ENCODE peak calls at places on chromosomes 13 and 19, in ten cellular contexts. L is GM23248; F is body of pancreas; U is upper lobe of right lung; N is lung; H is CD8-positive, alpha-beta T cell; T is lower lobe of right lung; V is upper lobe of left lung; B is pancreas; K is K562. D is an unnamed sample. For H3K9me3, the result is how much of the 10 kb centered on the place peaks cover.

GRCh38 chr13:37361608-37362007 is 237.0 kb downstream of the POSTN start:
- DNase-seq in L (no peak), F (no peak), U (no peak), N (no peak), H (no peak), T (no peak), V (no peak), B (no peak), K (no peak), D (no peak)

GRCh38 chr19:41691268-41691970 is 3.3 kb upstream of the CEACAM7 start:
- DNase-seq in L (peak), F (peak), U (peak), N (no peak), H (no peak), T (no peak), V (peak), B (peak), K (peak), D (no peak)

GRCh38 chr13:89550842-89551422 is 1796.6 kb upstream of the MIR17HG start:
- DNase-seq in L (no peak), F (no peak), U (no peak), N (no peak), H (no peak), T (no peak), V (no peak), B (no peak), K (no peak), D (no peak)

GRCh38 chr13:107365466-107366215 is 797.7 kb upstream of the ARGLU1 start:
- DNase-seq in L (peak), F (no peak), U (no peak), N (no peak), H (no peak), T (no peak), V (no peak), B (no peak), K (no peak), D (no peak)

GRCh38 chr13:34863360-34864135 is 78.5 kb upstream of the NBEA start:
- DNase-seq in L (peak), F (no peak), U (no peak), N (no peak), H (no peak), T (no peak), V (no peak), B (no peak), K (no peak), D (no peak)

GRCh38 chr19:49475995-49476880 is 2.2 kb downstream of the FLT3LG start:
- DNase-seq in L (peak), F (no peak), U (no peak), N (no peak), H (peak), T (no peak), V (peak), B (no peak), K (peak), D (no peak)

GRCh38 chr19:18774107-18774506 is 17.0 kb downstream of the COMP start:
- DNase-seq in L (no peak), F (no peak), U (no peak), N (no peak), H (no peak), T (no peak), V (peak), B (no peak), K (no peak), D (no peak)

GRCh38 chr13:37944476-37945442 is 75.2 kb upstream of the TRPC4 start:
- DNase-seq in L (peak), F (peak), U (no peak), N (no peak), H (no peak), T (no peak), V (no peak), B (no peak), K (no peak), D (no peak)

GRCh38 chr19:44764975-44765948 is 12.4 kb upstream of the CBLC start:
- DNase-seq in L (peak), F (no peak), U (peak), N (no peak), H (no peak), T (peak), V (no peak), B (no peak), K (no peak), D (no peak)

GRCh38 chr13:113489549-113490495 is 689 bp downstream of the DCUN1D2 start:
- DNase-seq in L (peak), F (peak), U (no peak), N (peak), H (no peak), T (peak), V (no peak), B (no peak), K (peak), D (no peak)

GRCh38 chr19:7263066-7263465 is 31.1 kb downstream of the INSR start:
- DNase-seq in L (no peak), F (no peak), U (no peak), N (no peak), H (no peak), T (no peak), V (no peak), B (no peak), K (no peak), D (no peak)

GRCh38 chr13:59750860-59751259 is 412.9 kb downstream of the DIAPH3 start:
- DNase-seq in L (peak), F (peak), U (no peak), N (no peak), H (no peak), T (no peak), V (no peak), B (no peak), K (no peak), D (no peak)

GRCh38 chr13:49838989-49839388 is 46.5 kb upstream of the KPNA3 start:
- DNase-seq in L (no peak), F (no peak), U (no peak), N (no peak), H (no peak), T (no peak), V (no peak), B (no peak), K (peak), D (no peak)

GRCh38 chr19:53374288-53374687 is 8.8 kb downstream of the ZNF525 start:
- DNase-seq in L (no peak), F (no peak), U (no peak), N (no peak), H (no peak), T (no peak), V (no peak), B (no peak), K (no peak), D (no peak)

DNA sequence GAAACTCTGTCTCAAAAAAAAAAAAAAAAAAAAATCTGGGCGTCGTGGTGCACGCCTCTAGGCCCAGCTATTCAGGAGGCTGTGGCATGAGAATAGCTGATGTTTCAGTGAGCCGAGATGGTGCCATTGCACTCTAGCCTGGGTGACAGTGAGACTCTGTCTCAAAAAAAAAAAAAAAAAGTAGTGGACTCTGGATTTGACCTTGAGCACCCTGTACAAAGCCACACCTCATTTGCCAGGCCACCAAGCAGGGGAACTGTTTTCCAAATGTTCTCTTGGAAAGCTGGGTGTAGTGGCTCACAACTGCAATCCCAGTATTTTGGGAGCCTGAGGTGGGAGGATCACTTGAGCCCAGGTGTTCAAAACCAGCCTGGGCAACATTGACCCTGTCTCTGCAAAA is 3.8 kb upstream of the ZNF555 start:
- DNase-seq in L (no peak), F (no peak), U (no peak), N (no peak), H (no peak), T (no peak), V (no peak), B (no peak), K (no peak), D (no peak)
- H3K9me3 ChIP-seq in L (under half), F (under half), U (under half), N (under half), H (under half), T (half or more), V (under half), B (under half), K (under half), D (under half)

GRCh38 chr19:38252935-38253691 is 3.1 kb downstream of the PPP1R14A start:
- DNase-seq in L (no peak), F (peak), U (no peak), N (no peak), H (no peak), T (peak), V (peak), B (no peak), K (no peak), D (peak)
- H3K4me3 ChIP-seq in L (no peak), F (no peak), U (peak), N (no peak), H (no peak), T (peak), V (peak), B (no peak), K (no peak), D (peak)

DNA sequence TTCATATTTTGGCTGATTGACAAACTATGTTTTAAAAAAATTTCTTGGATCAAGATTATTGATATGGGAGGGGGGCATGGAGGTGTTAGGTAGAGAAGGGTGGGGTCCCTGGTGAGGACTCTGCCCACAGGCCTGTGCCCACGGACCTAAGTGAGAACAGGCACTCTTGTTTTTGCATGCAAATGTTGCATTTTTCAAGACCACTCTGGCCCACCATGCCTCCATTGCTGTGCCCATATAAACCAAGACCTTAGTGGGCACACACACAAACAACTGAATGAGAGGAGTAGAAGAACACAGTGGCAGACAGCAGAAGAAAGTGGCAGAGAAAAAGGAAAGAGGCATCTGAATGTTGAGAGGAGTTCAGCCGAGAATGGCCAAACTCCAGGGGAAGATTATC is 69.6 kb upstream of the ZNF98 start:
- DNase-seq in L (no peak), F (no peak), U (no peak), N (no peak), H (no peak), T (no peak), V (no peak), B (no peak), K (no peak), D (no peak)
- H3K9me3 ChIP-seq in L (under half), F (under half), U (under half), N (under half), H (under half), T (under half), V (under half), B (under half), K (under half), D (under half)

GRCh38 chr13:110417537-110417908 is 110.4 kb downstream of the COL4A2 start:
- DNase-seq in L (peak), F (no peak), U (no peak), N (no peak), H (no peak), T (no peak), V (no peak), B (no peak), K (no peak), D (no peak)

GRCh38 chr13:110420626-110421025 is 113.5 kb downstream of the COL4A2 start:
- DNase-seq in L (no peak), F (no peak), U (no peak), N (no peak), H (no peak), T (no peak), V (no peak), B (no peak), K (no peak), D (no peak)

GRCh38 chr13:110419391-110419791 is 112.3 kb downstream of the COL4A2 start:
- DNase-seq in L (no peak), F (no peak), U (no peak), N (no peak), H (no peak), T (no peak), V (no peak), B (no peak), K (no peak), D (no peak)

GRCh38 chr13:110419946-110420345 is 112.9 kb downstream of the COL4A2 start:
- DNase-seq in L (no peak), F (no peak), U (no peak), N (no peak), H (no peak), T (no peak), V (no peak), B (no peak), K (no peak), D (no peak)

DNA sequence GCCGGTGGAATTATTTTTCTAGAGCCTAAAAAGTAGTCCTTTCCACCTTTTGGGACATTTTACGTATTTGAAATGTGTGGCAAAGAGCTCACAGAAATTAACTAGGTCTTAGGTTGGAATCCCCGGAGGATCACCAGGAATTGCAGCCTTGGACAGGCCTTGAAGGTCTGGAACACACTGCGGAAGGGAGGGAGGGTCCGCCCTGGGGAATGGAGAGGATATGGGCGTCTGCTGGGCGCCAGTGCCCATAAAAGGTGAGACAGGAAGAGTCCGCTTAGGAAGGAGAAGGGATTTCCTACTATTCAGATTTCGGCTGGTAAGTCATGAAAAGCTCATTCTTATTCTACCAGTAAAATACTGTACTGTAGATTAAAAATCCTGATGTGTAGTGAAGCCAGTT is 111.9 kb downstream of the COL4A2 start:
- DNase-seq in L (no peak), F (no peak), U (no peak), N (no peak), H (no peak), T (no peak), V (no peak), B (no peak), K (no peak), D (no peak)
- H3K4me3 ChIP-seq in L (no peak), F (no peak), U (no peak), N (no peak), H (no peak), T (no peak), V (no peak), B (no peak), K (no peak), D (no peak)

DNA sequence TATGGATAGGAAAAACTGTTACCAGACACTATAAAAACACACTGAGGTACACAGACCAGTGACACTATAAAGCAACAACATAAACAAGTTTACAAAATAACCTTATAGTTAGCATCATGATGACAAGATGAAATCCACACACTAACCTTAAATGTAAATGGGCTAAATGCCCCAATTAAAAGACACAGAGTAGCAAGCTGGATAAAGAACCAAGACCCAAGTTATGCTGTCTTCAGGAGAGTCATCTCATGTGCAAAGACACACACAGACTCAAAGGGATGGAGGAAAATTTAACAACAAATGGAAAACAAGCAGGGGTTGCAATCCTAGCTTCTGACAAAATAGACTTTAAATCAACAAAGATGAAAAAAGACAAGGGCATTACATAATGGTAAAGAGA is 81.6 kb downstream of the NDFIP2 start:
- DNase-seq in L (no peak), F (no peak), U (no peak), N (no peak), H (no peak), T (no peak), V (no peak), B (no peak), K (no peak), D (no peak)
- H3K9me3 ChIP-seq in L (under half), F (under half), U (under half), N (under half), H (under half), T (under half), V (under half), B (under half), K (under half), D (under half)

GRCh38 chr13:21625366-21625765 is 21.4 kb upstream of the MICU2 start:
- DNase-seq in L (peak), F (no peak), U (no peak), N (no peak), H (peak), T (no peak), V (no peak), B (no peak), K (peak), D (no peak)
- H3K4me3 ChIP-seq in L (no peak), F (no peak), U (no peak), N (no peak), H (no peak), T (no peak), V (no peak), B (no peak), K (no peak), D (no peak)

GRCh38 chr13:28805193-28805819 is 14.8 kb upstream of the MTUS2 start:
- DNase-seq in L (peak), F (no peak), U (no peak), N (no peak), H (no peak), T (no peak), V (no peak), B (no peak), K (peak), D (no peak)
- H3K9me3 ChIP-seq in L (under half), F (under half), U (under half), N (under half), H (under half), T (under half), V (under half), B (under half), K (under half), D (under half)

GRCh38 chr13:55013051-55013450 is 1984.4 kb downstream of the OLFM4 start:
- DNase-seq in L (no peak), F (no peak), U (no peak), N (no peak), H (no peak), T (no peak), V (no peak), B (no peak), K (no peak), D (no peak)
- H3K4me3 ChIP-seq in L (no peak), F (no peak), U (no peak), N (no peak), H (no peak), T (no peak), V (no peak), B (no peak), K (no peak), D (no peak)

D was measured in gastrocnemius medialis.